ENCODE peak calls at places on chromosomes 12 and 14, in seven cellular contexts. D is tibial artery; R is SHP77 treated with DMSO at 0.1 percent for 48 hours; Q is mucosa of descending colon; U is fibroblast of mammary gland; M is AG04449; C is activated naive CD4-positive, alpha-beta T cell treated with Interleukin-2 at 50 U/mL for 16 hours. S is an unnamed sample.
A peak's percentile ranks its signal among the peaks of the same experiment; 100 is the strongest.

GRCh38 chr14:102272392-102272791 is 32.6 kb downstream of the MOK start:
- DNase-seq in D (no peak), R (no peak), Q (no peak), U (peak; percentile 72), M (peak; percentile 46), C (no peak), S (no peak)

GRCh38 chr12:68568878-68569569 is 41.7 kb upstream of the RAP1B start:
- DNase-seq in D (no peak), R (no peak), Q (no peak), U (no peak), M (no peak), C (no peak), S (no peak)

GRCh38 chr14:45373877-45374276 is 120.9 kb upstream of the MIS18BP1 start:
- DNase-seq in D (no peak), R (no peak), Q (no peak), U (no peak), M (no peak), C (no peak), S (no peak)

GRCh38 chr14:94691658-94692029 is 78.3 kb downstream of the GSC start:
- DNase-seq in D (no peak), R (no peak), Q (no peak), U (peak; percentile 78), M (peak; percentile 24), C (no peak), S (no peak)

GRCh38 chr14:88901991-88902390 is 77.5 kb downstream of the TTC8 start:
- DNase-seq in D (no peak), R (no peak), Q (no peak), U (no peak), M (no peak), C (no peak), S (no peak)

GRCh38 chr12:27333311-27334009 is 824 bp downstream of the BMAL2 start:
- DNase-seq in D (peak; percentile 41), R (no peak), Q (peak; percentile 66), U (no peak), M (no peak), C (peak; percentile 44), S (no peak)

GRCh38 chr12:71799105-71799504 is 40.5 kb upstream of the TBC1D15 start:
- DNase-seq in D (no peak), R (no peak), Q (no peak), U (peak; percentile 63), M (no peak), C (no peak), S (no peak)

GRCh38 chr12:25256826-25257225 is 6.1 kb upstream of the KRAS start:
- DNase-seq in D (no peak), R (no peak), Q (no peak), U (no peak), M (no peak), C (no peak), S (no peak)

GRCh38 chr14:93303659-93304058 is 29.2 kb downstream of the BTBD7 start:
- DNase-seq in D (no peak), R (no peak), Q (no peak), U (no peak), M (no peak), C (no peak), S (no peak)

GRCh38 chr12:51620448-51620847 is 29.4 kb downstream of the SCN8A start:
- DNase-seq in D (no peak), R (no peak), Q (no peak), U (peak; percentile 43), M (peak; percentile 54), C (no peak), S (no peak)

GRCh38 chr12:102232446-102232845 is 34.8 kb upstream of the PMCH start:
- DNase-seq in D (peak; percentile 19), R (no peak), Q (no peak), U (peak; percentile 77), M (no peak), C (no peak), S (no peak)

GRCh38 chr12:54360717-54361456 is 3.4 kb downstream of the GPR84 start:
- DNase-seq in D (no peak), R (peak; percentile 72), Q (peak; percentile 86), U (peak; percentile 83), M (no peak), C (peak; percentile 50), S (no peak)

GRCh38 chr12:2640709-2641108 is 154.1 kb upstream of the FKBP4 start:
- DNase-seq in D (peak; percentile 83), R (no peak), Q (no peak), U (peak; percentile 98), M (peak; percentile 91), C (no peak), S (no peak)

GRCh38 chr14:97387252-97387882 is 590.2 kb downstream of the VRK1 start:
- DNase-seq in D (no peak), R (no peak), Q (no peak), U (no peak), M (no peak), C (no peak), S (no peak)

GRCh38 chr12:51926718-51927117 is 19.4 kb downstream of the ACVRL1 start:
- DNase-seq in D (no peak), R (no peak), Q (peak; percentile 81), U (peak; percentile 47), M (no peak), C (peak; percentile 60), S (no peak)

GRCh38 chr12:8953773-8954402 is 4.4 kb upstream of the M6PR start:
- DNase-seq in D (no peak), R (no peak), Q (peak; percentile 33), U (no peak), M (no peak), C (peak; percentile 72), S (no peak)

GRCh38 chr12:43444940-43445564 is 107.0 kb downstream of the ADAMTS20 start:
- DNase-seq in D (peak; percentile 28), R (no peak), Q (no peak), U (peak; percentile 70), M (peak; percentile 4), C (peak; percentile 41), S (peak; percentile 21)

GRCh38 chr12:90211017-90211416 is 502.4 kb upstream of the ATP2B1 start:
- DNase-seq in D (no peak), R (no peak), Q (no peak), U (peak; percentile 57), M (peak; percentile 17), C (no peak), S (no peak)

GRCh38 chr14:76904100-76904739 is 78.0 kb downstream of the LRRC74A start:
- DNase-seq in D (peak; percentile 60), R (no peak), Q (no peak), U (peak; percentile 97), M (peak; percentile 66), C (no peak), S (no peak)

GRCh38 chr12:82567688-82568087 is 119.0 kb upstream of the TMTC2 start:
- DNase-seq in D (no peak), R (no peak), Q (no peak), U (no peak), M (no peak), C (no peak), S (no peak)

GRCh38 chr12:53499261-53500118 is at the start of gene MAP3K12:
- DNase-seq in D (peak; percentile 80), R (no peak), Q (peak; percentile 75), U (peak; percentile 60), M (no peak), C (peak; percentile 62), S (no peak)

S was measured in KG1.